ENCODE peak calls at places on chromosomes 7 and 10, in nine cellular contexts. Q is neural crest cell; I is foreskin fibroblast; Z is lung microvascular endothelial cell; L is activated naive CD8-positive, alpha-beta T cell treated with anti-CD3 and anti-CD28 coated beads, Interleukin-2, amount 50 U/mL, for 24 hours; H is NCI-H345; O is activated CD4-positive, alpha-beta T cell treated with anti-CD3 and anti-CD28 coated beads for 24 hours; E is activated T-cell treated with anti-CD3 and anti-CD28 coated beads, Interleukin-2, amount 50 U/mL, for 72 hours; D is dermis blood vessel endothelial cell. C is an unnamed sample.

GRCh38 chr7:126723966-126724544 is 528.7 kb downstream of the GRM8 start:
- DNase-seq in L (no peak), H (peak; percentile 15), E (no peak), D (peak; percentile 59), I (no peak), Q (no peak), Z (no peak), O (no peak), C (no peak)

GRCh38 chr7:30790391-30790790 is 19.2 kb downstream of the MINDY4 start:
- DNase-seq in L (no peak), O (no peak), E (no peak), Z (no peak), H (no peak), D (no peak), Q (no peak), I (no peak), C (no peak)

GRCh38 chr10:71272122-71272771 is 46.8 kb upstream of the SLC29A3 start:
- DNase-seq in O (no peak), H (no peak), I (peak; percentile 77), L (no peak), Q (no peak), D (peak; percentile 92), E (no peak), Z (peak; percentile 83), C (no peak)

GRCh38 chr10:99784025-99784730 is 1.7 kb downstream of the ABCC2 start:
- DNase-seq in Q (no peak), I (peak; percentile 75), H (no peak), O (no peak), L (no peak), Z (peak; percentile 88), E (no peak), D (peak; percentile 46), C (peak; percentile 37)

GRCh38 chr7:28081016-28081415 is 99.6 kb downstream of the JAZF1 start:
- DNase-seq in Q (no peak), D (peak; percentile 17), I (no peak), O (no peak), Z (no peak), H (no peak), E (no peak), L (no peak), C (no peak)

GRCh38 chr7:107506683-107507339 is 37.0 kb downstream of the GPR22 start:
- DNase-seq in Q (no peak), O (no peak), I (no peak), E (no peak), H (peak; percentile 65), D (peak; percentile 62), Z (peak; percentile 79), L (no peak), C (no peak)

GRCh38 chr10:16950686-16951681 is 133.8 kb upstream of the RSU1 start:
- DNase-seq in Z (peak; percentile 40), I (peak; percentile 69), D (peak; percentile 85), O (no peak), Q (peak; percentile 52), H (no peak), L (no peak), E (peak; percentile 14), C (no peak)

GRCh38 chr7:155257482-155258232 is 40.0 kb upstream of the INSIG1 start:
- DNase-seq in O (no peak), L (no peak), Q (no peak), Z (peak; percentile 80), I (no peak), E (no peak), H (no peak), D (peak; percentile 78), C (peak; percentile 43)

GRCh38 chr7:3787717-3788311 is 486.8 kb downstream of the SDK1 start:
- DNase-seq in I (no peak), L (no peak), O (no peak), D (peak; percentile 12), Q (no peak), E (no peak), Z (no peak), H (no peak), C (no peak)

GRCh38 chr10:7662522-7662921 is 4.2 kb downstream of the ITIH5 start:
- DNase-seq in E (no peak), O (no peak), L (no peak), D (no peak), Z (no peak), H (no peak), I (no peak), Q (no peak), C (no peak)

GRCh38 chr10:79022565-79023488 is 45.9 kb upstream of the ZMIZ1 start:
- DNase-seq in Z (peak; percentile 60), O (no peak), E (no peak), D (peak; percentile 73), Q (no peak), L (no peak), H (no peak), I (no peak), C (peak; percentile 57)